ENCODE peak calls at places on chromosomes 4 and X, in ten cellular contexts. X is suprapubic skin, S is uterus, C is gastrocnemius medialis, Z is GM12891, F is body of pancreas, W is HCT116, O is H1, H is ovary, Y is breast epithelium. Q is an unnamed sample.

GRCh38 chr4:48792348-48793006 is 12.4 kb upstream of the FRYL start:
- DNase-seq in X (no peak), S (no peak), C (no peak), Z (no peak), F (no peak), W (no peak), O (no peak), H (no peak), Y (no peak), Q (no peak)

GRCh38 chr4:107825072-107825789 is 499 bp downstream of the SGMS2 start:
- DNase-seq in X (peak; percentile 79), S (peak; percentile 46), C (peak; percentile 19), Z (no peak), F (peak; percentile 78), W (no peak), O (peak; percentile 63), H (no peak), Y (peak; percentile 34), Q (no peak)

GRCh38 chr4:153296424-153296823 is 48.1 kb upstream of the MND1 start:
- DNase-seq in X (no peak), S (peak; percentile 39), C (no peak), Z (no peak), F (no peak), W (no peak), O (no peak), H (peak; percentile 63), Y (no peak), Q (no peak)

GRCh38 chr4:89929425-89930272 is 35.0 kb downstream of the MMRN1 start:
- DNase-seq in X (no peak), S (no peak), C (no peak), Z (no peak), F (no peak), W (no peak), O (no peak), H (no peak), Y (no peak), Q (no peak)

GRCh38 chr4:2007804-2008670 is 737 bp downstream of the NELFA start:
- DNase-seq in X (peak; percentile 71), S (no peak), C (no peak), Z (no peak), F (no peak), W (no peak), O (no peak), H (peak; percentile 46), Y (no peak), Q (peak; percentile 82)

GRCh38 chrX:82648062-82648461 is 860.0 kb upstream of the POU3F4 start:
- DNase-seq in X (no peak), S (no peak), C (no peak), Z (no peak), F (no peak), W (no peak), O (no peak), H (no peak), Y (no peak), Q (no peak)

GRCh38 chrX:48910926-48911406 is 480 bp downstream of the SLC35A2 start:
- DNase-seq in X (no peak), S (no peak), C (no peak), Z (no peak), F (no peak), W (no peak), O (no peak), H (no peak), Y (no peak), Q (no peak)

GRCh38 chr4:139958738-139959096 is 195.3 kb downstream of the MAML3 start:
- DNase-seq in X (no peak), S (no peak), C (no peak), Z (no peak), F (no peak), W (no peak), O (no peak), H (no peak), Y (no peak), Q (no peak)

GRCh38 chr4:138401330-138401729 is 159.2 kb upstream of the SLC7A11 start:
- DNase-seq in X (no peak), S (peak; percentile 75), C (peak; percentile 16), Z (no peak), F (peak; percentile 81), W (no peak), O (no peak), H (peak; percentile 56), Y (peak; percentile 26), Q (no peak)

GRCh38 chr4:108544504-108544903 is 75.9 kb upstream of the RPL34 start:
- DNase-seq in X (no peak), S (no peak), C (no peak), Z (no peak), F (no peak), W (no peak), O (no peak), H (no peak), Y (no peak), Q (no peak)

GRCh38 chr4:37948542-37948941 is 11.7 kb upstream of the PTTG2 start:
- DNase-seq in X (no peak), S (no peak), C (no peak), Z (no peak), F (no peak), W (no peak), O (no peak), H (no peak), Y (no peak), Q (no peak)

GRCh38 chr4:23888421-23889319 is 1.2 kb downstream of the PPARGC1A start:
- DNase-seq in X (no peak), S (no peak), C (peak; percentile 74), Z (no peak), F (peak; percentile 26), W (no peak), O (no peak), H (peak; percentile 9), Y (no peak), Q (no peak)

GRCh38 chr4:120509719-120510118 is 412.8 kb downstream of the PRDM5 start:
- DNase-seq in X (no peak), S (no peak), C (no peak), Z (no peak), F (no peak), W (no peak), O (no peak), H (no peak), Y (no peak), Q (no peak)

GRCh38 chr4:52588771-52589591 is 70.1 kb downstream of the USP46 start:
- DNase-seq in X (no peak), S (peak; percentile 56), C (no peak), Z (no peak), F (no peak), W (no peak), O (no peak), H (no peak), Y (peak; percentile 78), Q (no peak)

GRCh38 chrX:111680988-111681779 is at the start of gene ALG13:
- DNase-seq in X (peak; percentile 93), S (peak; percentile 89), C (peak; percentile 82), Z (peak; percentile 63), F (peak; percentile 88), W (peak; percentile 69), O (peak; percentile 81), H (peak; percentile 89), Y (peak; percentile 87), Q (peak; percentile 96)
- TF ChIP-seq POLR2A in X (peak; percentile 58), S (peak; percentile 64), C (peak; percentile 49), Z (peak; percentile 87), F (peak; percentile 94), W (peak; percentile 12), O (peak; percentile 78), H (peak; percentile 61), Y (peak; percentile 42), Q (no peak)

GRCh38 chr4:110653602-110654253 is 30.9 kb upstream of the PITX2 start:
- DNase-seq in X (no peak), S (no peak), C (no peak), Z (no peak), F (no peak), W (no peak), O (no peak), H (no peak), Y (no peak), Q (no peak)
- TF ChIP-seq POLR2A in X (no peak), S (no peak), C (no peak), Z (no peak), F (no peak), W (no peak), O (no peak), H (no peak), Y (no peak), Q (no peak)

GRCh38 chr4:110196871-110197420 is 1.5 kb downstream of the ELOVL6 start:
- DNase-seq in X (peak; percentile 72), S (peak; percentile 40), C (no peak), Z (peak; percentile 39), F (peak; percentile 63), W (no peak), O (peak; percentile 78), H (peak; percentile 63), Y (peak; percentile 23), Q (no peak)
- TF ChIP-seq POLR2A in X (no peak), S (no peak), C (no peak), Z (peak; percentile 7), F (peak; percentile 48), W (no peak), O (no peak), H (no peak), Y (no peak), Q (no peak)

GRCh38 chr4:169184236-169184635 is 86.5 kb downstream of the SH3RF1 start:
- DNase-seq in X (no peak), S (no peak), C (no peak), Z (no peak), F (peak; percentile 23), W (no peak), O (no peak), H (no peak), Y (no peak), Q (no peak)
- TF ChIP-seq POLR2A in X (no peak), S (no peak), C (no peak), Z (no peak), F (no peak), W (no peak), O (no peak), H (no peak), Y (no peak), Q (no peak)

GRCh38 chrX:109389917-109390316 is 92.0 kb downstream of the GUCY2F start:
- DNase-seq in X (no peak), S (no peak), C (no peak), Z (no peak), F (no peak), W (no peak), O (no peak), H (no peak), Y (no peak), Q (no peak)
- TF ChIP-seq POLR2A in X (no peak), S (no peak), C (no peak), Z (no peak), F (no peak), W (no peak), O (no peak), H (no peak), Y (no peak), Q (no peak)

GRCh38 chrX:118872102-118872566 is 48.5 kb downstream of the ZCCHC12 start:
- DNase-seq in X (no peak), S (no peak), C (peak; percentile 59), Z (no peak), F (peak; percentile 58), W (no peak), O (no peak), H (no peak), Y (peak; percentile 23), Q (no peak)
- TF ChIP-seq POLR2A in X (no peak), S (no peak), C (no peak), Z (no peak), F (no peak), W (no peak), O (no peak), H (no peak), Y (no peak), Q (no peak)

Q was measured in spleen.